ENCODE peak calls at places on chromosome 21, in nine cellular contexts. I is body of pancreas, H is endodermal cell, B is neural progenitor cell, R is GM23338, D is lung, Y is small intestine, F is tibial artery, A is stomach. V is an unnamed sample. For H3K4me1, the result is how much of the 10 kb centered on the place peaks cover.

GRCh38 chr21:28769683-28770082 is 223.0 kb downstream of the LTN1 start:
- DNase-seq in R (no peak), B (no peak), Y (no peak), D (no peak), A (no peak), H (no peak), F (no peak), I (no peak), V (no peak)

GRCh38 chr21:20313013-20313412 is 685.2 kb upstream of the NCAM2 start:
- DNase-seq in A (no peak), Y (no peak), I (no peak), R (no peak), B (no peak), D (no peak), H (no peak), F (no peak), V (no peak)

GRCh38 chr21:35641271-35642016 is 418.9 kb downstream of the SETD4 start:
- DNase-seq in B (no peak), R (no peak), D (no peak), Y (no peak), F (no peak), I (no peak), A (no peak), H (no peak), V (no peak)

GRCh38 chr21:29114765-29115164 is 15.7 kb upstream of the MAP3K7CL start:
- DNase-seq in D (no peak), B (peak), F (no peak), Y (no peak), I (no peak), H (peak), R (peak), A (no peak), V (no peak)

GRCh38 chr21:44419679-44420078 is 35.6 kb upstream of the LRRC3 start:
- DNase-seq in R (no peak), F (no peak), H (peak), D (no peak), B (no peak), Y (no peak), A (no peak), I (no peak), V (no peak)

GRCh38 chr21:28962465-28962864 is 30.2 kb downstream of the LTN1 start:
- DNase-seq in H (no peak), D (no peak), Y (no peak), F (no peak), I (no peak), A (no peak), B (no peak), R (no peak), V (no peak)

GRCh38 chr21:39542736-39543135 is 70.0 kb upstream of the B3GALT5 start:
- DNase-seq in B (no peak), Y (no peak), I (no peak), R (no peak), H (no peak), F (no peak), D (no peak), A (no peak), V (no peak)

GRCh38 chr21:28111151-28111619 is 881.5 kb downstream of the LTN1 start:
- DNase-seq in H (no peak), I (peak), R (no peak), B (no peak), A (no peak), F (no peak), Y (no peak), D (peak), V (peak)

GRCh38 chr21:19807231-19807630 is 1191.0 kb upstream of the NCAM2 start:
- DNase-seq in F (no peak), Y (no peak), B (no peak), H (no peak), A (no peak), D (no peak), R (no peak), I (no peak), V (no peak)

GRCh38 chr21:8988696-8989095 is 1532.7 kb upstream of the TPTE start:
- DNase-seq in Y (no peak), R (peak), H (no peak), A (no peak), F (no peak), I (no peak), B (no peak), D (no peak), V (no peak)

GRCh38 chr21:36388835-36389234 is 3.6 kb downstream of the CHAF1B start:
- DNase-seq in Y (no peak), H (peak), B (peak), I (peak), D (peak), F (no peak), A (no peak), R (peak), V (peak)

GRCh38 chr21:17711896-17712295 is 99.2 kb upstream of the BTG3 start:
- DNase-seq in Y (no peak), R (no peak), F (no peak), H (no peak), I (no peak), B (no peak), D (no peak), A (no peak), V (no peak)

GRCh38 chr21:35586305-35586704 is 474.0 kb downstream of the SETD4 start:
- DNase-seq in H (no peak), D (no peak), F (no peak), I (no peak), A (no peak), R (no peak), B (no peak), Y (peak), V (no peak)

GRCh38 chr21:28991861-28992525 is 684 bp downstream of the LTN1 start:
- DNase-seq in R (no peak), Y (no peak), B (peak), H (peak), I (no peak), D (no peak), A (no peak), F (no peak), V (no peak)

GRCh38 chr21:25573409-25574206 is 33.7 kb downstream of the MRPL39 start:
- DNase-seq in D (no peak), Y (peak), B (no peak), H (no peak), F (no peak), I (no peak), A (no peak), R (no peak), V (no peak)

GRCh38 chr21:29942033-29942432 is 2.2 kb upstream of the GRIK1 start:
- DNase-seq in R (no peak), F (no peak), D (no peak), I (no peak), Y (no peak), H (no peak), A (no peak), B (no peak), V (no peak)

GRCh38 chr21:37032293-37032692 is 25.8 kb downstream of the RIPPLY3 start:
- DNase-seq in R (no peak), F (no peak), I (no peak), B (no peak), A (no peak), Y (no peak), D (no peak), H (no peak), V (no peak)

GRCh38 chr21:17441370-17441769 is 71.5 kb upstream of the CXADR start:
- DNase-seq in A (peak), H (no peak), B (no peak), D (peak), R (peak), F (no peak), I (peak), Y (no peak), V (peak)

GRCh38 chr21:20388400-20388799 is 609.8 kb upstream of the NCAM2 start:
- DNase-seq in Y (no peak), A (no peak), D (no peak), F (no peak), R (peak), I (no peak), B (peak), H (no peak), V (no peak)

GRCh38 chr21:34511154-34511553 is 856 bp downstream of the KCNE1 start:
- DNase-seq in B (no peak), R (no peak), H (no peak), A (no peak), F (no peak), Y (no peak), I (no peak), D (no peak), V (no peak)

GRCh38 chr21:41189147-41189538 is 21.2 kb downstream of the BACE2 start:
- DNase-seq in R (no peak), F (no peak), A (no peak), B (no peak), D (no peak), I (no peak), H (no peak), Y (no peak), V (no peak)

GRCh38 chr21:37006521-37007291 is at the start of gene RIPPLY3:
- DNase-seq in I (no peak), B (peak), D (no peak), H (peak), A (no peak), F (no peak), Y (no peak), R (peak), V (no peak)

GRCh38 chr21:36747114-36747814 is 48.3 kb downstream of the SIM2 start:
- DNase-seq in Y (peak), A (no peak), F (no peak), R (peak), B (no peak), I (no peak), H (peak), D (no peak), V (peak)

GRCh38 chr21:35390013-35390776 is 341.1 kb upstream of the RUNX1 start:
- DNase-seq in H (no peak), Y (no peak), I (peak), R (no peak), A (peak), B (no peak), D (no peak), F (no peak), V (peak)

GRCh38 chr21:27060190-27060589 is 93.3 kb upstream of the ADAMTS5 start:
- DNase-seq in H (no peak), R (no peak), B (no peak), D (no peak), Y (no peak), I (no peak), F (no peak), A (no peak), V (no peak)

GRCh38 chr21:42660118-42660470 is 6.7 kb downstream of the PDE9A start:
- DNase-seq in R (no peak), I (no peak), Y (no peak), H (no peak), B (no peak), F (no peak), A (no peak), D (no peak), V (no peak)
- H3K4me3 ChIP-seq in R (no peak), I (no peak), Y (no peak), H (no peak), B (no peak), F (no peak), A (no peak), D (no peak), V (no peak)

GRCh38 chr21:14870841-14871126 is 194.0 kb downstream of the NRIP1 start:
- DNase-seq in F (no peak), Y (no peak), B (no peak), I (no peak), D (no peak), R (no peak), H (no peak), A (no peak), V (no peak)
- H3K4me1 ChIP-seq in F (under half), Y (under half), B (under half), I (under half), D (under half), R (under half), H (under half), A (under half), V (under half)

GRCh38 chr21:43347864-43348766 is 78.8 kb downstream of the SIK1 start:
- DNase-seq in A (no peak), Y (no peak), I (no peak), H (no peak), B (no peak), R (no peak), F (no peak), D (no peak), V (no peak)
- H3K27ac ChIP-seq in A (peak), Y (peak), I (no peak), H (no peak), B (no peak), R (no peak), F (no peak), D (peak), V (peak)

GRCh38 chr21:45982758-45983731 is 1.5 kb downstream of the COL6A1 start:
- DNase-seq in B (peak), I (peak), D (no peak), Y (no peak), R (no peak), H (peak), F (peak), A (no peak), V (no peak)
- H3K4me3 ChIP-seq in B (peak), I (no peak), D (peak), Y (peak), R (peak), H (peak), F (peak), A (peak), V (peak)

DNA sequence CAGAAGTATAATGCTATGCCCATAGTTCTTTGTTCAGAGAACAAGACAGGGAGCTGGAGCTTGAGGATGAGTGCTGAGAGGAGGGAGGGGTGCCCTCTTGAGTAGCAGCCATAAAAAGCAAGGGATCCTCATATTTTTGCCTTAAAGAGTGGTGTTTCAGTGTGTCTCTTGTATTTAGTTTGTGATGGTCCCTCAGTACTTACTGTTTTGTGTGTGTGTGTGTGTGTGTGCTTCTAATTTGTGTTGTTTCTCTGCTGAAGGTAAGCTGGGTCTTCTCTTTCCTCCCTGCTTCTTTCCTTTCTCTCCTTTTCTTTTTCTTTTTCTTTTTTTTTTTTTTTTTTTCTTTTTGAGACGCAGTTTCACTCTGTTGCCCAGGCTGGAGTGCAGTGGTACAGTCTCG is 3.5 kb downstream of the EVA1C start:
- DNase-seq in I (no peak), R (no peak), D (no peak), A (no peak), B (no peak), Y (no peak), F (no peak), H (no peak), V (no peak)
- H3K4me1 ChIP-seq in I (under half), R (under half), D (under half), A (under half), B (under half), Y (under half), F (under half), H (under half), V (under half)

DNA sequence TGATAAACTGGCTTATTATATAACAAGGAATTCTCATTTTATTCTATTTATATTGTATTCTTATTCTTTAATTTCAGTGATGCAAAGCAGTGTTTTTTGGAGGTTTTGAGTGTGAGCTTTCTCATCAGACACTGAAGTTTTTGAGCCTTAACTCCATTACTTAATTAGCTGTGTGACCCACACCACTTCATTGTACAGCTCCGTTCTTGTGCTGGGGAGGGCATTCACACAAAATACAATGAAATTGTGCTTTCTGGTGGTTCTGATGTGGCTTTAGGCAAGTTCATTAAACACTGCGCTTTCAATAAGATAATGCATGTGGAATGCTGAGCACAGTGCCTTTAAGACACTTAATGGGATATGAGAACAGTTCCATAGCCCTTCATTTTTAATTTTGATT is 102.7 kb upstream of the TPTE start:
- DNase-seq in B (no peak), A (no peak), R (no peak), Y (no peak), D (no peak), I (no peak), F (no peak), H (no peak), V (no peak)
- H3K27ac ChIP-seq in B (no peak), A (no peak), R (no peak), Y (no peak), D (no peak), I (no peak), F (no peak), H (no peak), V (no peak)

DNA sequence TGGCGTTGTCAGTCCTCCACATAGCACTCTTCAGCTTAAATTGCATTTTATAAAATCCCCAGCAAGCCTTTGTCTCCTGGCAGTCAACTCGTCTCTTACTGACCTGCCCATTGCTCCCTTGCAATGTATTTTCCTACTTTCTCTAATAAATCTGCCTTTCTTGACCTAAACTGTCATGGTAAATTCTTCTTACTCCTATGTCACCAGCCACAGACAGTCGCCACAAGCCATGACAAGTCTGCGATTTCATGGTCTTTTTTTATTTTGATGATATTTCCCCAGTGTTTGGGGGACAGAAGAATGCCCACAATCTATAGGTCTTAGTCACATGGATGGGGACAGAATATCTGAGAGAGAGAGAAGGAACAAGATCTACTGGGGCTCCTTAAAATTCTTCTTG is 8.4 kb downstream of the IFNAR2 start:
- DNase-seq in Y (no peak), B (no peak), I (no peak), A (no peak), H (no peak), D (no peak), R (no peak), F (no peak), V (no peak)
- H3K4me3 ChIP-seq in Y (no peak), B (no peak), I (no peak), A (no peak), H (peak), D (no peak), R (no peak), F (no peak), V (no peak)

GRCh38 chr21:42237577-42237976 is 18.6 kb downstream of the ABCG1 start:
- DNase-seq in I (no peak), A (no peak), F (no peak), D (no peak), B (no peak), Y (no peak), H (no peak), R (no peak), V (no peak)
- H3K4me1 ChIP-seq in I (under half), A (half or more), F (under half), D (under half), B (under half), Y (under half), H (under half), R (under half), V (under half)

DNA sequence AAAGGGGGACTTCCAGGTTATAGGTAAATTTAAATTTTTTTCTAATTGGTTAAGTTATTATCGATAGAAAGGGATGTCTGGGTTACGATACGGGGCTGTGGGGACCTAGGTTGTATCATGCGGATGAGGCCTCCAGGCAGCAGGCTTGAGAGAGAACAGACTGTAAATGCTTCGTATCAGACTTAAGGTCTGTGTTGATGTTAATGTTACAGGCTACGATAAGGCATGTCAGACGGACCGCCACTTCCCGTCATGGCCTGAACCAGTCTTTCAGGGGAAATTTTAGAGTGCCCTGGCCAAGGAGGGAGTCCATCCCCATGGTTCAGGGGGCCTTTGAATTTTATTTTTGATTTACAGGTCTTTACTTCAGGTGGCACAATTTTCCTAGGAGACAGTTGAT is 16.7 kb downstream of the ABCG1 start:
- DNase-seq in H (no peak), D (no peak), R (no peak), B (no peak), I (no peak), A (no peak), F (no peak), Y (no peak), V (no peak)
- H3K27ac ChIP-seq in H (no peak), D (peak), R (no peak), B (no peak), I (peak), A (peak), F (peak), Y (no peak), V (peak)

GRCh38 chr21:14922980-14923379 is 141.8 kb downstream of the NRIP1 start:
- DNase-seq in A (no peak), Y (no peak), R (no peak), I (no peak), H (no peak), B (no peak), D (no peak), F (no peak), V (no peak)

GRCh38 chr21:14916676-14917141 is 148.1 kb downstream of the NRIP1 start:
- DNase-seq in Y (peak), I (no peak), A (no peak), D (no peak), B (no peak), R (peak), H (peak), F (no peak), V (no peak)

GRCh38 chr21:14917762-14918161 is 147.0 kb downstream of the NRIP1 start:
- DNase-seq in B (no peak), Y (no peak), H (no peak), R (no peak), A (no peak), I (no peak), D (no peak), F (no peak), V (no peak)

GRCh38 chr21:14913576-14914146 is 151.1 kb downstream of the NRIP1 start:
- DNase-seq in D (no peak), Y (no peak), F (no peak), B (no peak), R (no peak), H (no peak), A (no peak), I (no peak), V (no peak)

GRCh38 chr21:14918542-14918941 is 146.3 kb downstream of the NRIP1 start:
- DNase-seq in A (no peak), H (no peak), Y (no peak), B (no peak), I (no peak), R (no peak), F (no peak), D (no peak), V (no peak)
- H3K4me3 ChIP-seq in A (no peak), H (no peak), Y (no peak), B (no peak), I (no peak), R (no peak), F (no peak), D (no peak), V (no peak)